ENCODE peak calls at places on chromosome 4, in nine cellular contexts. Z is IMR-90, I is Panc1, J is DND-41, K is cardiac muscle cell, G is lower lobe of right lung, X is heart right ventricle, Y is neural progenitor cell, P is suprapubic skin. E is an unnamed sample.

GRCh38 chr4:181752516-181752915 is 490.7 kb upstream of the TENM3 start:
- DNase-seq in K (no peak), G (no peak), Z (no peak), Y (no peak), P (no peak), I (no peak), J (no peak), X (no peak), E (no peak)

GRCh38 chr4:17310269-17310652 is 201.6 kb downstream of the QDPR start:
- DNase-seq in P (no peak), Z (peak; percentile 49), K (no peak), I (no peak), Y (no peak), X (no peak), G (no peak), J (no peak), E (no peak)

GRCh38 chr4:108314900-108315589 is 146.3 kb upstream of the LEF1 start:
- DNase-seq in G (no peak), P (no peak), Z (no peak), Y (no peak), K (no peak), X (no peak), J (no peak), I (no peak), E (no peak)

GRCh38 chr4:108010167-108010566 is 20.5 kb downstream of the HADH start:
- DNase-seq in G (no peak), Z (peak; percentile 89), P (no peak), K (no peak), I (no peak), X (no peak), J (no peak), Y (no peak), E (no peak)

GRCh38 chr4:60122820-60123219 is 1077.3 kb upstream of the ADGRL3 start:
- DNase-seq in K (no peak), P (no peak), J (no peak), I (no peak), Y (no peak), G (no peak), X (no peak), Z (no peak), E (no peak)

GRCh38 chr4:94536049-94536448 is 84.3 kb downstream of the PDLIM5 start:
- DNase-seq in I (no peak), P (no peak), G (no peak), Z (no peak), X (no peak), K (no peak), J (no peak), Y (no peak), E (no peak)

GRCh38 chr4:153447175-153447887 is 18.8 kb upstream of the TMEM131L start:
- DNase-seq in I (no peak), G (no peak), X (no peak), K (no peak), Y (no peak), P (no peak), J (no peak), Z (peak; percentile 83), E (no peak)

GRCh38 chr4:8599091-8599460 is 6.5 kb downstream of the CPZ start:
- DNase-seq in Z (no peak), X (no peak), Y (no peak), J (no peak), G (no peak), P (no peak), K (no peak), I (no peak), E (no peak)

GRCh38 chr4:8435656-8436121 is 4.8 kb downstream of the ACOX3 start:
- DNase-seq in Z (peak; percentile 15), P (no peak), I (no peak), G (no peak), K (peak; percentile 67), X (no peak), J (peak; percentile 47), Y (no peak), E (no peak)

GRCh38 chr4:4856071-4857000 is 3.1 kb upstream of the MSX1 start:
- DNase-seq in I (no peak), X (no peak), Y (peak; percentile 75), J (no peak), Z (no peak), P (peak; percentile 77), G (no peak), K (no peak), E (peak; percentile 41)

DNA sequence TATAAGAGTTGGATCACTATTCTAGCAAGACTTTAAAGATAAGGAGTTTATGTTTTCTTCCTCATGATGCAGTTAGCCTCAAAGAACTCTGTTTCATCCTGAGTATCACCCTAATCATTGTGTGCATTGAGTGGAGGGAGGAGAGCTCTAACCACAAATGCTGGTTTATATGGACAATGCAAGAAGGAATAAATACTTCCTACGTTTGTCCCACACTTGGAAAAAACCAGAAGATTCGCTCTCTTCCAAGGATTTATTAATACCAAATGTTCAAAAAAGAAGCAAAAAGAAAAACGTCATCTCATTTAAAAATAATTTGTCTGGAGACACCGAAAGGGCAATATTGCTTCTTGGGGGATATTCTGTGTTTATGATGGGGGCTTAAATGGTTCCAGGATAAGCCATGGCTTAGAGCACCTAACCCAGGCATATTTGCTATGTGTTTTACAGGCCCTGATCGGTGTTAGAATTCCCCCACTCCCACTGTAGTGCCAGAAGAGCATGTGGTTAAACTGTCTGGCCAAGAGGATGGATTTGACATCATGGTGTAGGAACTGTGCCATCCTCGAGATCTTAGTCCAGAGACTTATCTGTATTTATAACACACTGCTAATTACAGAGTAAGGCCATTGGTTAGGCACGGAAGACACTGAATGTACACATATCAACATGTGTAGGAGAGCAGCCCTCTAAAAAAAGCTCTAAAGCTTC is 227.2 kb downstream of the ANK2 start:
- DNase-seq in Y (no peak), J (no peak), I (no peak), Z (no peak), P (no peak), X (peak; percentile 23), G (no peak), K (no peak), E (no peak)
- TF ChIP-seq CTCF in Y (no peak), J (no peak), I (no peak), Z (no peak), P (no peak), X (no peak), G (no peak), K (no peak), E (no peak)

GRCh38 chr4:139773560-139774318 is 108.1 kb downstream of the MGST2 start:
- DNase-seq in K (no peak), I (no peak), X (no peak), P (no peak), G (no peak), Z (no peak), Y (no peak), J (no peak), E (no peak)

GRCh38 chr4:139776235-139776634 is 110.6 kb downstream of the MGST2 start:
- DNase-seq in I (no peak), J (no peak), Z (no peak), Y (no peak), P (no peak), K (no peak), G (no peak), X (no peak), E (no peak)

GRCh38 chr4:139777757-139778156 is 112.1 kb downstream of the MGST2 start:
- DNase-seq in Y (no peak), J (no peak), I (no peak), K (no peak), X (no peak), P (no peak), G (no peak), Z (no peak), E (no peak)

GRCh38 chr4:139770361-139770760 is 104.7 kb downstream of the MGST2 start:
- DNase-seq in P (no peak), X (peak; percentile 89), K (no peak), Z (no peak), I (no peak), J (no peak), G (no peak), Y (peak; percentile 48), E (no peak)

DNA sequence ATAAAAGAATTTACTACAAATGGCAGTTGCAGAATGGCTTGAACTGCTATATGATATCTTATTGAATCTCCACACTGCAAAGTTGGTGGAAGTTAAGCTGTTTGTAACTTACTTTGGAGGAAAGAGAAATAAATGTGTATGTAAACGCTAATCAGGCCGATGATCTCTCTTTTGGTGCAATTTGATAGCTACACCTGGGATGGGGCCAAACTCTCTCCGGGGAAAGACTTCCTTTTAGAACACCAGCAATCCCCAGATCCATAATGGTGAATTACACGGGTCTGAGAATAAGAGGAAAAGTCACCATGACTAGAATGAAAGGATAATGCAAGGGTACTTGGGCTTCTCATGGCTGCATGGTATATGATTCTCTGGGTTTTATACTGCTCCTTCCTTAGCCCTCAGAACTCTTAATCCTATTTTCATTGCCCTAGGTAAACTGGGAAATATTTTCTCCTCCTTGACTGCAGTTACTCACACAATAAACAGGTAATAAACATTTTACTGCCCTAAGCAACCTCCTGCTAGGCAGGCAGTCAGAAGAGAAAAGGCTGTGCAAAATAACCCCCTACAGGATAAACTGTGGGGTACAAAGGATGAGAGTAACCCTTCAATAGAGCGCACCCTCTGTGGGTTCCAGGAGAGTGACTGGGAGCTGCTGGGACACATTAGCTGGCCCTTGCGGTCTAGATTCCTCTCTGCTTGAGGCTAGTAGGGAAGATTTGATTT is 109.3 kb downstream of the MGST2 start:
- DNase-seq in P (no peak), K (no peak), G (no peak), Y (peak; percentile 29), Z (no peak), I (no peak), J (no peak), X (no peak), E (no peak)
- H3K27ac ChIP-seq in P (no peak overlapping the region), K (no peak overlapping the region), G (no peak overlapping the region), Y (no peak overlapping the region), Z (no peak overlapping the region), I (no peak overlapping the region), J (no peak overlapping the region), X (no peak overlapping the region), E (no peak overlapping the region)

DNA sequence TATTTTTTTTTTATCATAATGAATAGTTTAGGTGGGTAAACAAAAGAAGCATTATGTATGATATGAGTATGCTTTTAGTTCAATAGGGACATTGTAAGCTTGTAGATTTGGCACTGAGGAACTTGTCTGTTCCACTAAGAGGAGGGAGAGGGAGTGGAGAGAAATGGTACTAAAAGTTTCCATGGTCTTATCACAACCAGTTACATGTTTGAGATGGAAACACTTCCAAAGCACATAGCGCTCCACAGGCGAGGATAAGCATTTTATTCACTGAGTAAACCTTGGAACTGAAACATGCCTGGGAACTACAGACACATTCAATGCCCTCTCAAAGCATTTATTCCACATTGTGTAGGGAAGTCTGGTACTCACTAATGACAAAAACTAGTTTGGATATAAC is 15.5 kb downstream of the MYOZ2 start:
- DNase-seq in J (no peak), Y (no peak), P (no peak), I (no peak), Z (no peak), K (no peak), X (peak; percentile 46), G (no peak), E (no peak)
- H3K4me3 ChIP-seq in J (no peak overlapping the region), Y (no peak overlapping the region), P (no peak overlapping the region), I (no peak overlapping the region), Z (no peak overlapping the region), K (no peak overlapping the region), X (no peak overlapping the region), G (no peak overlapping the region), E (no peak overlapping the region)

DNA sequence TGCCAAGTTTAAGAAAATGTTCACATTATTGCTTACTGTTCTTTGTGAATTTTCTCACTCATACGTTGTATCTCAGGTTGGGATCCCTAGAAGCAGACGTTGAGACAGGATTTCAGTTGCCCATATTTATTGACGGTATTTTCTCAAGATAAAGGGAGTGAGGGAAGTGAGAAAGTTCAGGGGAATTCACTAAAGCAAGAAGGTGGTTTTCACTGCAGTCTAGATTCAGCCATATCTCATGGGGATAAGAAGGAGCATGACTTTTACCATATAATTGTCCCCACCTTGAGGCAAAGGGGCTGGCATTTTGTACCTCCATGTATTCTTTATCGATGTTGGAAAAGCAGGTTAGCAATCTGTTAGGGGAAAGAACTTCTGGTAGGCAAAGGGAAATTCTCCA is 543.0 kb downstream of the CCSER1 start:
- DNase-seq in J (no peak), I (no peak), X (no peak), K (no peak), G (no peak), P (no peak), Z (no peak), Y (no peak), E (no peak)
- TF ChIP-seq CTCF in J (no peak), I (no peak), X (no peak), K (no peak), G (no peak), P (no peak), Z (no peak), Y (no peak), E (no peak)